ENCODE peak calls at places on chromosomes 3 and 15, in ten cellular contexts. X, P, A, C, B, S, V, J, L and K are unnamed samples.
A peak's percentile ranks its signal among the peaks of the same experiment; 100 is the strongest.

GRCh38 chr3:138361193-138361525 is 12.8 kb downstream of the MRAS start:
- DNase-seq in C (no peak), V (no peak), A (no peak), P (no peak), S (no peak), L (no peak), J (no peak), X (no peak), B (no peak), K (no peak)

GRCh38 chr3:107217161-107217560 is 160.1 kb upstream of the CCDC54 start:
- DNase-seq in S (peak; percentile 87), L (no peak), X (no peak), P (no peak), B (no peak), V (no peak), C (peak; percentile 91), J (no peak), A (no peak), K (no peak)

GRCh38 chr3:177770821-177771220 is 573.5 kb upstream of the TBL1XR1 start:
- DNase-seq in J (no peak), A (no peak), P (no peak), B (no peak), X (no peak), C (no peak), S (peak; percentile 41), V (no peak), L (no peak), K (no peak)

GRCh38 chr3:16618721-16619120 is 13.5 kb upstream of the DAZL start:
- DNase-seq in C (no peak), L (no peak), P (no peak), A (no peak), J (no peak), B (no peak), V (no peak), S (peak; percentile 16), X (no peak), K (no peak)

GRCh38 chr3:195582947-195583346 is 793 bp downstream of the APOD start:
- DNase-seq in L (no peak), S (no peak), A (no peak), P (no peak), J (no peak), C (peak; percentile 51), V (no peak), B (no peak), X (no peak), K (no peak)

GRCh38 chr3:45553469-45553974 is 41.0 kb upstream of the LIMD1 start:
- DNase-seq in L (peak; percentile 68), B (peak; percentile 61), S (peak; percentile 83), P (peak; percentile 37), A (peak; percentile 39), J (no peak), X (no peak), V (peak; percentile 49), C (no peak), K (peak; percentile 28)

GRCh38 chr3:128260275-128260674 is 107.0 kb downstream of the EEFSEC start:
- DNase-seq in C (no peak), B (no peak), V (no peak), S (no peak), X (no peak), P (no peak), L (no peak), J (no peak), A (peak; percentile 0), K (no peak)

GRCh38 chr3:152834354-152835310 is at the start of gene P2RY1:
- DNase-seq in P (peak; percentile 79), A (peak; percentile 49), C (peak; percentile 40), S (peak; percentile 17), B (peak; percentile 82), X (peak; percentile 51), V (peak; percentile 50), L (peak; percentile 68), J (no peak), K (peak; percentile 88)

GRCh38 chr3:8840556-8840955 is 71.1 kb upstream of the OXTR start:
- DNase-seq in L (no peak), A (no peak), P (no peak), V (no peak), C (no peak), B (no peak), S (peak; percentile 89), X (no peak), J (no peak), K (no peak)

DNA sequence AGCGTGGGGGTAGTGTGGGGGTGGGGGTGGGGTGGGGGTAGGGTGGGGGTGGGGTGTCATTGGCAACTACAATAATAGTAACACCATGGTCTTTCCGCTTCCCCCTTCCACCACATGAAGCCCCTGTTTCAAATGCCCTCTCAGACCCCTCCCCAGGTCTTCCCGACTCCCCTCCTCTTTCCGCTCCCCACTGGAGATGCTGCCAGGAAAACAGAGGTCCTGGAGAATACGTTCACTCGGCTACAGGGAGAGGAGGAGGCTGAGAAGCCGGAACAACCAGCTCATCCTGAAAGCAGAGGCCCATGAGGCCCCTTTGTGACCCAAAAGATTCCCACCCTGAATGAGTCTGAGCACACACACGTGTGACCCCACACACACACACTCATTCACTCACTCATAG is 75.4 kb downstream of the CPN2 start:
- DNase-seq in P (peak; percentile 11), V (no peak), A (peak; percentile 40), L (no peak), J (peak; percentile 17), C (no peak), X (no peak), B (no peak), S (no peak), K (no peak)
- H3K27ac ChIP-seq in P (peak overlapping the region; percentile 76), V (peak overlapping the region; percentile 66), A (peak overlapping the region; percentile 86), L (peak overlapping the region; percentile 5), J (peak overlapping the region; percentile 93), C (peak overlapping the region; percentile 76), X (peak overlapping the region; percentile 65), B (peak overlapping the region; percentile 15), S (no peak overlapping the region), K (peak overlapping the region; percentile 85)

DNA sequence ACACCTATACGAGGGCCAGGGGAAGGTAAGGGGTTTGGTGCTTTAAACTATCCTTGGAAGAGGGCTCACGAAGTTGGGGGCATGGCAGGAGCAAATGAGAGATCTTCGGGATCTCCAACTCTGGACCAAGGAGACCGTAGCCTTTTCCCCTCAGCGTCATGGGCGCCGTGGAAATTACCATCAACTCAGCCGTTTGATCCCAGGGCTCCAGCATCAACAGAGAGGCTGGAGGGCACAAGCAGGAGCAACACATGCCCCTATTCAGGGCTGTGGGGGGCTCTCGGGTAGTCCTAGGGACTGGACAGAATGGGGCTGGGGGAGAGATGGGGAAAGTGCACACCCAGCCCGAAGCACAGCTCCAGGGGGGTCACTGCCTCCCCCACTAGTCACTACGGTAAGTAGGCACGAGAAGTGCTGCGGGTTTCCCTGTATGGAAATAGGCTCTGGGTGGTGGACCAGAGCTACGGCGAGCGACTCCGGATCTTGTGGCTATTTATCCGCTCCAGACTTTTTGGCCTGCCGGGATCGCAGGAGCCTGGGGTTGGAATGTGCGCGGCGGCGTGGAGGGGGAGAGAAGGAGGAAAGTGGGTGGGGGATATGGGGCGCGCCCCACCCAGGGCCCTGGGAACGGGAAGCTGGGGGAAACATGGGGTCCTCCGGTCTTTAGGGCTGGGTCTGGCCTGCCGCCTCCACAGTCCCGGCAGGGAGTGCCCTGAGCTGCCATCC is 539 bp upstream of the LAMB2 start:
- DNase-seq in L (peak; percentile 91), V (peak; percentile 87), J (peak; percentile 78), B (peak; percentile 88), P (peak; percentile 93), A (peak; percentile 90), S (peak; percentile 85), X (peak; percentile 91), C (peak; percentile 74), K (peak; percentile 88)
- TF ChIP-seq POLR2A in L (peak; percentile 26), V (no peak), J (no peak), B (no peak), P (no peak), A (peak; percentile 37), S (peak; percentile 46), X (peak; percentile 36), C (no peak), K (no peak)

GRCh38 chr3:31314261-31314660 is 218.5 kb upstream of the STT3B start:
- DNase-seq in S (no peak), C (no peak), P (no peak), B (no peak), X (no peak), J (no peak), V (no peak), A (no peak), L (no peak), K (no peak)

GRCh38 chr3:31307131-31307785 is 225.5 kb upstream of the STT3B start:
- DNase-seq in L (no peak), C (no peak), P (peak; percentile 21), J (no peak), B (no peak), V (no peak), X (no peak), A (no peak), S (no peak), K (no peak)

GRCh38 chr3:31312400-31312799 is 220.3 kb upstream of the STT3B start:
- DNase-seq in S (no peak), L (no peak), X (no peak), P (no peak), A (no peak), V (no peak), B (no peak), C (no peak), J (no peak), K (no peak)

DNA sequence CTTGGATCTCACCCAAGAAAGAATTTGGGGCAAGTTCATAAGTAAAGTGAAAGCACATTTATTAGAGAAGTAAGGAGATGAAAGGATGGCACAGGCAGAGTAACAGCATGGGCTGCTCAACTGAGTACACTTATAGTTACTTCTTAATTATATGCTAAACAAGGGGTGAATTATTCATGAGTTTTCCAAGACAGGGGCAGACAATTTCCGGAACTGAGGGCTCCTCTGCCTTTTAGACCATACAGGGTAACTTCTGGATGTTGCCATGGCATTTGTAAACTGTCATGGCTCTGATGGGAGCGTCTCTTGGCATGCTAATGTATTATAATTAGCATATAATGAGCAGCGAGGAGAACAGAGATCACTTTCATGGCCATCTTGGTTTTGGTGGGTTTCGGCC is 221.2 kb upstream of the STT3B start:
- DNase-seq in V (no peak), J (no peak), P (no peak), A (no peak), X (no peak), L (no peak), C (no peak), B (no peak), S (no peak), K (no peak)
- H3K27ac ChIP-seq in V (no peak overlapping the region), J (no peak overlapping the region), P (no peak overlapping the region), A (no peak overlapping the region), X (no peak overlapping the region), L (no peak overlapping the region), C (no peak overlapping the region), B (no peak overlapping the region), S (no peak overlapping the region), K (no peak overlapping the region)

DNA sequence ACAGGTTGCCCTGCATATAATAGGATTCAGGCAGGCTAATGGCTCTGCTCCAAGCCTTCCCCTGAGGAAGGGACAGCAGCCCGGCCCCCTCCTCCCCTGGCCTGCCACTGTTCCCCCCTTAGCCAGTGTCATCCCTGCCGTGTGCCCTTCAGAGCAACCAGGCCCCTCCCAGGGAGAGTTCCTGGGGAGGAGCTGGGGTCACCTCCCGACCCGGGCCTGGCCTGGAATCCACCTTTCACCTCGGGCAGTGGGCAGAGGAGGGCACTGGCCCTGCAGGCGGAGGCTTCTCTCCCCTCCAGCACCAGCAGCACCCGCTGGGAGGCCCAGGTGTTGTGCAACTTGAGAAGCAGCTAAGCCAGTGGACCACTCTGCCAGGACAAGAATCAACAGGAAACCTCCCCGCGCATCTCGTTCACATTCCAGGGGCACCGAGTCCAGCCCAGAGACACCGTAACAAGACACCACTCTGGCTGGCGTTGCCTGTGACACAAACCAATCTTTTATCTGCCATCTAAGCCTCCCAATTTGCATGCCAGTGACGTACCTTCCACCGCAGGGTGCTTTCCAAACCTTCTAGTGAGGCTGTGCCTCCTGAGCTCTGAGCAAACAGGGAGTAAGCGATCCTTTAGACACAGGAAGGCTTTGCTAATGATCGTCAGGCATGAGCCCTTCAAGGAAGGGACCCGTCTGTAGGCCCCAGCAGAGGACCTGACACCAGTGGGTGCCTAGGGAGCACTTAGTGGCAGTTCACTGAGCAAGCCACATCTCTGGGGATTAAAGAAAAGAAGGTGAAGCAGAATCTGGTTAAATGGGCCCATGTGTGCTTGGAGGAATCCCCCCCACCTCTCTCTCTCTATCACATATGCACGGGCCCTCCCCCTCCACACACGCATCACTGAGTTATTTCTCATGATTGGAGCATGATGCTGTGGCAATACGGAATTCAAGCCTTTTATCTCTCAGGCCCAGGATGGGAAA is 98.9 kb upstream of the TLE3 start:
- DNase-seq in C (no peak), X (no peak), L (no peak), A (no peak), P (peak; percentile 43), V (peak; percentile 34), J (peak; percentile 98), B (peak; percentile 60), S (peak; percentile 88), K (peak; percentile 97)
- TF ChIP-seq POLR2A in C (no peak), X (no peak), L (no peak), A (no peak), P (no peak), V (no peak), J (no peak), B (no peak), S (no peak), K (no peak)